ENCODE peak calls at places on chromosomes 5 and 9, in four cellular contexts. B is aorta, N is ovary, Z is AG08396. E is an unnamed sample.

GRCh38 chr5:90248640-90249039 is 160.9 kb downstream of the CETN3 start:
- DNase-seq in N (no peak), B (no peak), Z (no peak), E (no peak)

GRCh38 chr5:93915142-93915553 is 173.7 kb upstream of the POU5F2 start:
- DNase-seq in Z (peak), N (no peak), B (no peak), E (no peak)

GRCh38 chr9:104993291-104993963 is 65.5 kb upstream of the ABCA1 start:
- DNase-seq in B (peak), N (peak), Z (peak), E (no peak)

GRCh38 chr5:132773601-132774355 is 3.3 kb downstream of the SEPTIN8 start:
- DNase-seq in Z (no peak), N (no peak), B (no peak), E (no peak)

GRCh38 chr9:134644715-134645606 is 3.4 kb downstream of the COL5A1 start:
- DNase-seq in N (peak), B (peak), Z (peak), E (no peak)

GRCh38 chr5:157744055-157745011 is 821 bp downstream of the LSM11 start:
- DNase-seq in Z (peak), N (peak), B (peak), E (peak)

GRCh38 chr5:1493413-1493812 is 30.3 kb downstream of the LPCAT1 start:
- DNase-seq in B (no peak), Z (no peak), N (no peak), E (no peak)

GRCh38 chr9:131107760-131108159 is 11.4 kb downstream of the AIF1L start:
- DNase-seq in N (no peak), B (peak), Z (no peak), E (no peak)

GRCh38 chr5:144864113-144864512 is 693.4 kb downstream of the KCTD16 start:
- DNase-seq in B (no peak), N (no peak), Z (no peak), E (no peak)

GRCh38 chr9:115164511-115164974 is 46.6 kb upstream of the TNC start:
- DNase-seq in N (no peak), B (no peak), Z (peak), E (no peak)

GRCh38 chr5:10762178-10762775 is 1.2 kb upstream of the DAP start:
- DNase-seq in Z (no peak), N (no peak), B (no peak), E (no peak)

GRCh38 chr5:15808577-15808976 is 308.6 kb downstream of the FBXL7 start:
- DNase-seq in B (no peak), Z (no peak), N (no peak), E (no peak)

GRCh38 chr5:25662610-25663009 is 1017.8 kb upstream of the CDH10 start:
- DNase-seq in B (no peak), N (no peak), Z (no peak), E (no peak)

GRCh38 chr9:85522459-85523092 is 219.2 kb downstream of the AGTPBP1 start:
- DNase-seq in N (no peak), B (peak), Z (peak), E (peak)

E was measured in natural killer cell treated with Interleukin-12 subunit alpha and Interleukin-12 subunit beta and Interleukin-15 and Interleukin-18, amount 100 ng/mL, for 72 hours.